ENCODE peak calls at places on chromosomes 7 and 10, in ten cellular contexts. Y is HCT116, Z is GM23338, C is transverse colon, Q is breast epithelium, F is endothelial cell of umbilical vein, K is suprapubic skin, D is stomach, V is Panc1, M is HepG2. S is an unnamed sample. For H3K4me1, the result is how much of the 10 kb centered on the place peaks cover.

GRCh38 chr7:69819306-69819705 is 221.0 kb downstream of the AUTS2 start:
- DNase-seq in Z (no peak), F (no peak), Q (no peak), C (no peak), V (no peak), Y (no peak), D (no peak), K (no peak), M (no peak), S (no peak)

GRCh38 chr10:129658673-129659072 is 191.6 kb downstream of the MGMT start:
- DNase-seq in F (no peak), M (peak), D (no peak), K (no peak), Q (no peak), Y (no peak), Z (peak), V (no peak), C (no peak), S (no peak)

GRCh38 chr10:44955408-44956070 is 4.1 kb upstream of the RASSF4 start:
- DNase-seq in Y (no peak), Z (no peak), C (no peak), Q (no peak), V (no peak), M (no peak), K (peak), D (no peak), F (no peak), S (no peak)

GRCh38 chr10:32038777-32039176 is 17.4 kb downstream of the KIF5B start:
- DNase-seq in V (no peak), C (no peak), Z (peak), K (no peak), F (no peak), Y (no peak), D (no peak), Q (no peak), M (no peak), S (no peak)

GRCh38 chr7:159067870-159068787 is 76.5 kb downstream of the VIPR2 start:
- DNase-seq in Q (no peak), M (no peak), Y (no peak), C (peak), D (no peak), Z (no peak), V (no peak), K (no peak), F (no peak), S (no peak)

GRCh38 chr7:109956916-109957315 is 1134.0 kb upstream of the LRRN3 start:
- DNase-seq in D (no peak), Z (peak), M (no peak), C (no peak), V (no peak), Y (no peak), K (no peak), F (no peak), Q (no peak), S (no peak)

GRCh38 chr7:122736183-122736582 is 33.5 kb upstream of the RNF148 start:
- DNase-seq in D (no peak), M (no peak), Z (no peak), V (no peak), K (no peak), F (no peak), Q (no peak), Y (no peak), C (no peak), S (no peak)

GRCh38 chr10:18332048-18332447 is 191.8 kb downstream of the CACNB2 start:
- DNase-seq in M (no peak), D (no peak), Z (no peak), F (no peak), Q (no peak), Y (no peak), C (no peak), K (no peak), V (no peak), S (no peak)

GRCh38 chr7:44244282-44244681 is 43.5 kb downstream of the YKT6 start:
- DNase-seq in M (no peak), Y (no peak), Z (peak), Q (no peak), F (peak), V (no peak), C (no peak), D (no peak), K (no peak), S (no peak)

GRCh38 chr10:17049195-17049594 is 80.4 kb downstream of the CUBN start:
- DNase-seq in F (peak), M (no peak), C (no peak), Y (no peak), V (no peak), K (no peak), Q (no peak), Z (no peak), D (no peak), S (no peak)

GRCh38 chr10:125839176-125839575 is 15.8 kb downstream of the BCCIP start:
- DNase-seq in D (no peak), Q (no peak), F (no peak), Z (no peak), K (no peak), Y (no peak), C (no peak), M (no peak), V (no peak), S (no peak)

GRCh38 chr7:151926336-151926712 is 29.9 kb upstream of the GALNTL5 start:
- DNase-seq in C (no peak), M (no peak), F (no peak), Y (no peak), Z (no peak), Q (no peak), K (no peak), V (no peak), D (no peak), S (no peak)

GRCh38 chr10:75647675-75648074 is 216.3 kb downstream of the LRMDA start:
- DNase-seq in M (no peak), Z (no peak), V (no peak), D (no peak), F (no peak), C (no peak), Y (no peak), Q (no peak), K (no peak), S (no peak)

GRCh38 chr7:44176486-44176885 is 12.8 kb downstream of the GCK start:
- DNase-seq in F (no peak), Y (no peak), K (no peak), M (no peak), V (no peak), Q (no peak), D (no peak), Z (no peak), C (no peak), S (no peak)

GRCh38 chr7:135879238-135879637 is 97.9 kb downstream of the MTPN start:
- DNase-seq in Y (no peak), C (no peak), V (no peak), F (no peak), M (no peak), Z (no peak), K (no peak), Q (no peak), D (no peak), S (no peak)

GRCh38 chr7:157785486-157786186 is 448.8 kb downstream of the DNAJB6 start:
- DNase-seq in Z (no peak), K (no peak), D (no peak), F (no peak), Q (no peak), M (no peak), Y (no peak), V (no peak), C (no peak), S (no peak)

GRCh38 chr10:8321990-8322389 is 267.5 kb downstream of the GATA3 start:
- DNase-seq in Z (no peak), C (no peak), V (no peak), Q (no peak), D (no peak), M (no peak), K (no peak), F (no peak), Y (no peak), S (no peak)

GRCh38 chr7:18518555-18518954 is 23.0 kb downstream of the HDAC9 start:
- DNase-seq in D (no peak), Z (no peak), Y (no peak), K (no peak), Q (no peak), F (no peak), V (no peak), C (no peak), M (no peak), S (no peak)
- H3K27ac ChIP-seq in D (no peak), Z (no peak), Y (no peak), K (no peak), Q (no peak), F (no peak), V (peak), C (no peak), M (no peak), S (no peak)

GRCh38 chr7:80187727-80188126 is 53.1 kb downstream of the GNAI1 start:
- DNase-seq in Y (no peak), Z (no peak), D (no peak), F (no peak), V (no peak), C (no peak), M (no peak), K (no peak), Q (no peak), S (no peak)
- TF ChIP-seq POLR2AphosphoS5 in Y (no peak), Z (no peak), D (no peak), F (no peak), V (no peak), C (no peak), M (no peak), K (no peak), Q (no peak), S (no peak)

GRCh38 chr7:78327718-78328117 is 529.1 kb downstream of the PHTF2 start:
- DNase-seq in D (no peak), C (no peak), Q (no peak), K (no peak), F (no peak), Y (no peak), V (no peak), M (no peak), Z (no peak), S (no peak)
- H3K4me1 ChIP-seq in D (under half), C (under half), Q (under half), K (under half), F (under half), Y (under half), V (under half), M (under half), Z (under half), S (under half)

DNA sequence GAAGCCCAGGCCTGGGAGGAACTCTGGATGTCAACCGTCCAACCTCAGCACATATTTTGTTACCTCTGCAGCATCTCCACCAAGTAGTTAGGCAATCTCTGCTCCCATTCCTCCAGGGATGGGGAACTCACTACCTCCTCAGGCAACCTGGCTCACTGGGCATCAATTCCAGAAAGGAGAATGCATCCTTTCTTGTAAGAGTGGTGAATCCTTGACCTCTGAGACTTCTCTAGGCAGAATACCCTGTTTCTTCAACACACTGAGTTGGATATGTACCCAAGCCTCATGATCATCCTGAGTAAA is 136.7 kb upstream of the ZMIZ1 start:
- DNase-seq in C (no peak), Y (no peak), M (no peak), Q (no peak), F (no peak), V (no peak), K (no peak), D (no peak), Z (no peak), S (no peak)
- H3K27ac ChIP-seq in C (peak), Y (no peak), M (no peak), Q (peak), F (peak), V (no peak), K (no peak), D (peak), Z (no peak), S (no peak)

DNA sequence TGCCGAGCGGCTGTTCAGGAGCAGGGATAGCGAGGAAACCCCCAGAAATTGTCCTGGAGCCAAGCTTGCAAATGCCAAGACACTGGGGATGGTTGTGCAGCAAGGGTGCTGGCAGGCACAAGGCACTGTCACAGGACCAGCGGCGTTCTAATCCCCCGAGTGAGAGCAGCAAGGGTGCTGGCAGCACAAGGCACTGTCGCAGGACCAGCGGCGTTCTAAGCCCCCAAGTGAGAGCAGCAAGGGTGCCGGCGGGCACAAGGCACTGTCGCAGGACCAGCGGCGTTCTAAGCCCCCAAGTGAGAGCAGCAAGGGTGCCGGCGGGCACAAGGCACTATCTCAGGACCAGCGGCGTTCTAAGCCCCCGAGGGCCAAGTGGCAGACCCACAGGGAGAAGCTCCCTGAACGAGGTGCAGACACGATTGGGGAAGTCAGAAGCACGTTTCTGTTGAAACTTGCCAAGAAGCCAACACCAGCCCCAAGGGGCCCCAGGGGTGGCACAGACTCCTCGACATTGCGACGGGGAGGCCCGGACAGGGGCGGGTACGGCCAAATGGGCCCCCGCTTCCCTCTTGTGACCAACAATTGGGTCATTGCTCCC is 40.4 kb upstream of the INPP5A start:
- DNase-seq in K (peak), F (no peak), Y (no peak), V (no peak), Z (no peak), D (no peak), C (no peak), M (no peak), Q (peak), S (no peak)
- TF ChIP-seq POLR2AphosphoS5 in K (no peak), F (no peak), Y (no peak), V (no peak), Z (no peak), D (no peak), C (no peak), M (no peak), Q (no peak), S (no peak)